ENCODE peak calls at places on chromosomes 13 and 19, in five cellular contexts. U is spleen, I is suprapubic skin, M is tibial nerve, B is transverse colon. S is an unnamed sample.

GRCh38 chr19:35107541-35107939 is 8.1 kb upstream of the FXYD3 start:
- DNase-seq in M (peak; percentile 51), I (no peak), U (no peak), B (peak; percentile 78), S (peak; percentile 70)

GRCh38 chr19:8194528-8195275 is 14.5 kb upstream of the CERS4 start:
- DNase-seq in U (peak; percentile 92), B (peak; percentile 50), I (no peak), M (no peak), S (peak; percentile 88)

GRCh38 chr19:730382-730668 is 20.6 kb upstream of the MISP start:
- DNase-seq in I (no peak), B (no peak), U (no peak), M (no peak), S (no peak)

GRCh38 chr13:43653980-43654379 is 132.8 kb downstream of the ENOX1 start:
- DNase-seq in I (no peak), B (no peak), U (no peak), M (no peak), S (no peak)

GRCh38 chr19:22628401-22628800 is 5.7 kb upstream of the ZNF492 start:
- DNase-seq in I (no peak), U (peak; percentile 41), B (no peak), M (no peak), S (peak; percentile 42)

GRCh38 chr19:17721821-17722220 is 2.5 kb downstream of the MAP1S start:
- DNase-seq in I (no peak), B (no peak), U (no peak), M (no peak), S (no peak)

GRCh38 chr19:18239303-18239702 is 13.1 kb upstream of the PDE4C start:
- DNase-seq in I (no peak), B (no peak), M (no peak), U (no peak), S (no peak)

GRCh38 chr19:1168877-1169791 is 4.9 kb downstream of the SBNO2 start:
- DNase-seq in B (no peak), U (peak; percentile 85), M (no peak), I (peak; percentile 82), S (peak; percentile 89)

GRCh38 chr19:18090545-18091216 is 3.9 kb upstream of the IL12RB1 start:
- DNase-seq in M (no peak), U (peak; percentile 83), B (no peak), I (no peak), S (no peak)

GRCh38 chr19:55486971-55487883 is 1.0 kb upstream of the SSC5D start:
- DNase-seq in B (peak; percentile 60), I (no peak), U (no peak), M (peak; percentile 74), S (no peak)

GRCh38 chr13:40082644-40083043 is 427.2 kb downstream of the COG6 start:
- DNase-seq in M (no peak), U (no peak), B (no peak), I (no peak), S (peak; percentile 43)

GRCh38 chr19:55173717-55174409 is 6.2 kb downstream of the SYT5 start:
- DNase-seq in B (peak; percentile 61), M (no peak), I (no peak), U (peak; percentile 81), S (peak; percentile 93)

GRCh38 chr19:5694167-5694951 is 4.3 kb downstream of the RPL36 start:
- DNase-seq in I (no peak), U (peak; percentile 79), B (no peak), M (no peak), S (no peak)

GRCh38 chr13:23433171-23434153 is at the start of gene SACS:
- DNase-seq in U (no peak), I (no peak), M (no peak), B (no peak), S (no peak)

GRCh38 chr19:1000095-1000494 is at the start of gene GRIN3B:
- DNase-seq in M (no peak), B (peak; percentile 73), U (peak; percentile 91), I (no peak), S (no peak)

GRCh38 chr19:42281175-42282035 is 12.4 kb downstream of the CIC start:
- DNase-seq in U (peak; percentile 88), B (peak; percentile 47), I (peak; percentile 89), M (no peak), S (peak; percentile 84)

GRCh38 chr13:113414335-113414734 is 39.0 kb downstream of the ADPRHL1 start:
- DNase-seq in M (no peak), B (no peak), U (no peak), I (no peak), S (no peak)

GRCh38 chr13:50893211-50893852 is 16.3 kb upstream of the RNASEH2B start:
- DNase-seq in B (no peak), I (no peak), M (no peak), U (no peak), S (no peak)

GRCh38 chr13:53775807-53776206 is 747.2 kb downstream of the OLFM4 start:
- DNase-seq in U (no peak), I (no peak), M (no peak), B (no peak), S (no peak)

GRCh38 chr13:66981912-66982311 is 248.2 kb downstream of the PCDH9 start:
- DNase-seq in I (no peak), U (no peak), B (no peak), M (no peak), S (no peak)

GRCh38 chr13:103238441-103238840 is 172.2 kb upstream of the SLC10A2 start:
- DNase-seq in B (no peak), U (no peak), M (no peak), I (no peak), S (no peak)

GRCh38 chr13:39603424-39603947 is 493 bp upstream of the LHFPL6 start:
- DNase-seq in I (no peak), B (peak; percentile 8), M (no peak), U (no peak), S (no peak)

GRCh38 chr19:11821474-11821873 is 7.4 kb downstream of the ZNF440 start:
- DNase-seq in U (no peak), B (no peak), M (no peak), I (no peak), S (no peak)

GRCh38 chr13:48192536-48192935 is 40.5 kb upstream of the ITM2B start:
- DNase-seq in M (no peak), U (no peak), B (no peak), I (no peak), S (no peak)

GRCh38 chr13:108915095-108915633 is 285.8 kb downstream of the MYO16 start:
- DNase-seq in M (peak; percentile 56), U (no peak), B (no peak), I (no peak), S (no peak)
- H3K4me3 ChIP-seq in M (no peak overlapping the region), U (peak overlapping the region; percentile 20), B (no peak overlapping the region), I (peak overlapping the region; percentile 15), S (no peak overlapping the region)

GRCh38 chr13:78604782-78605611 is 1.6 kb upstream of the POU4F1 start:
- DNase-seq in I (no peak), M (no peak), U (no peak), B (no peak), S (no peak)
- TF ChIP-seq CTCF in I (no peak), M (no peak), U (no peak), B (no peak), S (no peak)

GRCh38 chr13:98674968-98675528 is 77.4 kb downstream of the SLC15A1 start:
- DNase-seq in I (no peak), M (no peak), U (no peak), B (no peak), S (no peak)
- TF ChIP-seq POLR2A in I (no peak), M (no peak), U (no peak), B (no peak), S (no peak)

GRCh38 chr19:46490774-46491173 is 4.9 kb downstream of the PNMA8B start:
- DNase-seq in U (no peak), B (no peak), I (no peak), M (no peak), S (no peak)

GRCh38 chr19:46488551-46488950 is 7.1 kb downstream of the PNMA8B start:
- DNase-seq in B (no peak), M (no peak), U (no peak), I (no peak), S (no peak)

GRCh38 chr19:46487802-46488445 is 7.7 kb downstream of the PNMA8B start:
- DNase-seq in I (peak; percentile 92), B (peak; percentile 76), U (peak; percentile 88), M (peak; percentile 80), S (peak; percentile 62)

GRCh38 chr19:46487178-46487801 is 8.4 kb downstream of the PNMA8B start:
- DNase-seq in B (no peak), I (no peak), M (no peak), U (peak; percentile 72), S (no peak)

DNA sequence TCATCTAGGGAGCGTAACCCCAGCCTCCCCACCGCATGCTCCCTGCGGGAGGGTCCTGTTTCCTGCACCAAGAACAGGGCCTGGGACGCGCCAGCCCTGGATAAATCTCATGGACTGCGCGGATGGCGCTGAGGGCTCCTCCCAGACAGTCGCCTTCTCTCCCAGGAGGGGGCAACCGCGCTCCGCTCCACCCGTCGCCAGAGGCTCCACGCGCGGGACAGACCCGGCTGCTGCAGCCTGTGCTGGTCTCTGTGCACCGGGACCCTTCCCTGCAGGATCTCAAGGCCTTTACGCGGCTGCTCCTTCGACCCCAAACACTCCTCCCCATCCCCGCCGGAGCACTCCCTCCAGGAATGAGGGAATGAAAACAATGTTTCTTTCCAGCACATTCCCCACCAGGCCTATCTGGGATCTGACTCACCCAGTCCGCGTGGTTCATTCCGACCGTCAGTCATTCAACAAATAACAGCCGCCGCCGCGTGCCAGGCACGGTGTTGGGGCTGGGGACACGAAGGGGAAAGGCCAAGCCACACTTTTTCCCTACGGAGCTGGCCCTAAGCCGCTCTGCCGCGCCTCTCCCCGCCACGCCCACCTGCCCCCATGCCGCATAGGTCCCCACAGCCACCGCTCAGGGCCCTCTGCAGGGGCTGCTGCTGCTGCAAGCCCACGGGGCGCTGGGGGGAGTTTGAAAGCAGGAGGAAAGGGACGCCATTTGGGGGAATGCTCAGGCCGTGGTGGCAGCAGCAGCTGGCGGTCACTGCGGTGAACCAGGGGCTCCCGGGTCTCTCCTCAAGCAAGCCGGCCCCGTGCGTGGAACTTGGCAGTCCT is 6.0 kb downstream of the PNMA8B start:
- DNase-seq in U (peak; percentile 78), B (peak; percentile 26), M (peak; percentile 50), I (peak; percentile 83), S (peak; percentile 91)
- H3K4me3 ChIP-seq in U (peak overlapping the region; percentile 57), B (no peak overlapping the region), M (no peak overlapping the region), I (no peak overlapping the region), S (no peak overlapping the region)

GRCh38 chr13:45879666-45880065 is 28.1 kb upstream of the SIAH3 start:
- DNase-seq in M (no peak), B (peak; percentile 10), I (no peak), U (no peak), S (no peak)
- TF ChIP-seq CTCF in M (no peak), B (no peak), I (no peak), U (no peak), S (no peak)

GRCh38 chr19:40662925-40663711 is 27.3 kb downstream of the NUMBL start:
- DNase-seq in B (peak; percentile 94), U (peak; percentile 98), I (peak; percentile 94), M (peak; percentile 90), S (peak; percentile 84)
- TF ChIP-seq POLR2A in B (no peak), U (no peak), I (peak; percentile 6), M (no peak), S (no peak)

GRCh38 chr13:27791146-27791900 is 960 bp upstream of the GSX1 start:
- DNase-seq in B (no peak), I (no peak), M (no peak), U (no peak), S (peak; percentile 80)
- H3K4me3 ChIP-seq in B (peak overlapping the region; percentile 2), I (peak overlapping the region; percentile 45), M (peak overlapping the region; percentile 36), U (peak overlapping the region; percentile 62), S (no peak overlapping the region)